ENCODE peak calls at places on chromosomes 5 and 9, in four cellular contexts. G is K562, L is WTC11, F is HepG2. J is an unnamed sample.

GRCh38 chr9:37100750-37101149 is 19.6 kb upstream of the ZCCHC7 start:
- DNase-seq in L (no peak), G (no peak), F (no peak), J (no peak)

GRCh38 chr9:137039611-137040366 is 6.2 kb downstream of the NPDC1 start:
- DNase-seq in G (no peak), L (no peak), F (no peak), J (no peak)

GRCh38 chr9:6575324-6575758 is 70.2 kb downstream of the GLDC start:
- DNase-seq in G (no peak), F (no peak), L (no peak), J (no peak)

GRCh38 chr5:139733698-139734491 is 61.7 kb upstream of the PSD2 start:
- DNase-seq in F (peak), G (no peak), L (no peak), J (no peak)

GRCh38 chr5:54883374-54884194 is 101.8 kb downstream of the ESM1 start:
- DNase-seq in L (peak), F (no peak), G (peak), J (no peak)

GRCh38 chr5:76692651-76693050 is 23.3 kb upstream of the F2R start:
- DNase-seq in L (no peak), G (no peak), F (no peak), J (no peak)

GRCh38 chr5:56468278-56468677 is 235.1 kb upstream of the ANKRD55 start:
- DNase-seq in F (no peak), L (no peak), G (no peak), J (no peak)

GRCh38 chr9:74742792-74743389 is 144.8 kb downstream of the TRPM6 start:
- DNase-seq in G (peak), L (peak), F (peak), J (peak)

GRCh38 chr5:38069360-38069759 is 189.0 kb upstream of the EGFLAM start:
- DNase-seq in L (no peak), F (peak), G (no peak), J (no peak)

GRCh38 chr5:39599721-39600431 is 175.1 kb upstream of the DAB2 start:
- DNase-seq in L (no peak), G (peak), F (no peak), J (no peak)

GRCh38 chr5:56640763-56641406 is 174.5 kb upstream of the MAP3K1 start:
- DNase-seq in G (no peak), L (no peak), F (no peak), J (no peak)

GRCh38 chr5:178355662-178356061 is 123.1 kb upstream of the PHYKPL start:
- DNase-seq in F (no peak), L (no peak), G (no peak), J (no peak)

GRCh38 chr5:174699131-174699530 is 25.3 kb upstream of the MSX2 start:
- DNase-seq in L (no peak), G (no peak), F (no peak), J (no peak)

GRCh38 chr5:19891658-19892057 is 96.3 kb downstream of the CDH18 start:
- DNase-seq in G (no peak), F (no peak), L (no peak), J (no peak)

GRCh38 chr5:73796164-73797141 is 170.5 kb downstream of the ARHGEF28 start:
- DNase-seq in G (no peak), F (peak), L (no peak), J (no peak)

GRCh38 chr9:121676916-121677315 is 25.5 kb downstream of the DAB2IP start:
- DNase-seq in L (no peak), F (no peak), G (no peak), J (no peak)

GRCh38 chr9:137580958-137581331 is 2.2 kb upstream of the DPH7 start:
- DNase-seq in F (no peak), L (no peak), G (no peak), J (no peak)

GRCh38 chr9:16023466-16023865 is 470.6 kb downstream of the CCDC171 start:
- DNase-seq in G (no peak), F (no peak), L (no peak), J (no peak)

GRCh38 chr5:80070338-80071056 is 35.3 kb downstream of the THBS4 start:
- DNase-seq in L (no peak), G (no peak), F (no peak), J (no peak)

GRCh38 chr9:16661816-16662215 is 208.7 kb downstream of the BNC2 start:
- DNase-seq in L (no peak), F (no peak), G (no peak), J (no peak)

DNA sequence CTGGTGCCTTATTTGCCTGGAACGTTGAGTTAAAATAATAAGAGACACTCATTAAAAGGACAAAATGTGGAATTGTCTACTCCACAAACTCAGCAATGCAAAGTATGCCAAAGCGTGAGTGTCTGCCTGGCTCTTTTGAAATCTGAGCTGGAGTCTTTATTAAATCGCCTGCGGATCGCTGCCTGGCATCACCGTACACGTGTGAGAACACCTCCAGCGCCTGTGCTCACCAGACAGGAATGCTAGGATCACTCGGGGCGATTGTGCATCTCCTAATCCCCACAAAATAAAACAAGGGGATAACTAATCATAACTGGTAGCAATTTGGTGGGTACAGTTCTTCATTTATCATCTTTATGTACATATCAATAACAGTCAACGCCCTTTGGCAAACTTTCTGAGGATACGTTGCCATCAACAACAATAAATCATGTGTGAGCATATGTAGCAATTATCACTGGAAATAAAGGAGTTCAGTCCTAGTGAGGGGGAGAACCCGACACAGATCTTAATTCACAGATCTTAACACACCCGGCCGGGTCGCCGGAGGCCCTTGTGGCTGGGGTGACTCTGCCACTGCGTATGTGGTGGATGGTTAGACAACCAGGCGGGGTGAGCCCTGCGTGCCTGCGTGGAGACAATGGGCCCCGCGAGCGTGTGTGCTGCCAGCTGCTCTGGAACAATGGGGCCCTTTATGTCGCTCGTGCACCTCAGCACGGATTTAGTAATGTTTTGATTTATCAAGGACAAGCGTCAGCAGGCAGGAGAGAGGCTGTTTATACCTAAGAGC is 284.9 kb upstream of the IRX1 start:
- DNase-seq in L (no peak), G (no peak), F (peak), J (no peak)
- TF ChIP-seq ELF4 in L (no peak), G (no peak), F (no peak), J (no peak)

GRCh38 chr5:141524604-141525597 is 36.0 kb downstream of the PCDHGC5 start:
- DNase-seq in F (peak), G (peak), L (peak), J (peak)

GRCh38 chr5:141528401-141528984 is 39.6 kb downstream of the PCDHGC5 start:
- DNase-seq in F (no peak), G (no peak), L (no peak), J (no peak)

GRCh38 chr5:141529002-141529401 is 40.1 kb downstream of the PCDHGC5 start:
- DNase-seq in G (no peak), L (no peak), F (no peak), J (no peak)

GRCh38 chr5:141523991-141524390 is 35.1 kb downstream of the PCDHGC5 start:
- DNase-seq in F (no peak), G (no peak), L (no peak), J (no peak)

DNA sequence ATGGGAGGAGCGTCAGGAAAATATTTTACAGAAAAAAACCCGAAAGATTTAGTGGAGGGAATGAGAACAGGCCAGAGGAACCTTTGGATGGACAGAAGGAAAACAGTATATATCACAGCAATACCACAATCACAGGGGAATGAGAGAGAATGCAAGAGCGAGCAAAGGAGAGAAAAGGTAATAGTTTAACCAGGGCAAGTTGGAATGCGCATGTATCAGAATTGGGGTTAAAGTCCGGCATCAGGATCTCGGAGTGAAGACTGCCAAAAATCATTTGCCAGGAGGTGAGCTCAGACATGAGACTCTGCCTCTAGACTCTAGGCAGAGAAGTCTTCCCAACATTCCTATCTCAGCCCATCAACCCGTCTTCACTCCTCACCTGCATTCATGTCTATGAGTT is 36.8 kb downstream of the PCDHGC5 start:
- DNase-seq in F (peak), L (no peak), G (no peak), J (no peak)
- TF ChIP-seq ELF4 in F (no peak), L (no peak), G (no peak), J (no peak)

GRCh38 chr9:27367922-27368316 is 71.0 kb upstream of the EQTN start:
- DNase-seq in G (no peak), L (no peak), F (no peak), J (no peak)
- TF ChIP-seq ELF4 in G (no peak), L (no peak), F (no peak), J (no peak)

DNA sequence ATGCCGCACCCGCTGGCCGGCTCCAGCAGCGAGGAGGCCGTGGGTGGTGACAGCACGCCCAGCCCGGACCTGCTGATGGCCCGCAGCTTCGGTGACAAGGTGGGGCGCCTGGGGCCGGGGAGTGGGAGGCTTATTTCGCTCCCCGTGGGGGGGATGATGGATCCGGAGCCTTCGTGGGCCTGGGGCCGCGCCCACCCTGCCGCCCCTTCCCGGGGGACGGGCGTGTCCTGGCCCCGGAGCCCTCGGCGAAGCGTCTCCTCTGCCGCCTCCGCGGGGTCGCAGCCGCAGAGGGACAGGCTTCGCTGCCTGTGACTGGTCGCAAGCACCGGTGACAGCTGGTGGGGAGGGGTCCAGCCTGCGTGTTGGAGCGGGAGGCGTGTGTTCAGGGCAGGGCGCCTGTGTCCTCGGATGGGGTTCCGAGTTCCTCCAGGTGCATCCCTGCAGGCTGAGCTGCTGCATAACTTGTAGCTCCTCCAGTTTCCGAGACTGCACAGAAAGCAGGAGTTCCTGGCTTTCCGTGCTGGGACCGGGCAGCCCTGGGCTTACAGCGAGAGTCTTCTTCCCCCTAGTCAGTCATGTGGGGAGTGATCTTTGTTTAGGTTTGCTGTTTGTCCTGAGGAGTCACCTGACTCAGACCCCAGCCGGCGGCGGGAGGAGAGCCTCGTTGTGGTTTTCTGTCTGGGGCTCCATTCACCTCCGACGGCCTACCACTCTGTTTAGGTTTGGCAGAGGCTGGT is 667 bp downstream of the SNX30 start:
- DNase-seq in G (peak), L (peak), F (peak), J (peak)
- TF ChIP-seq ELF4 in G (no peak), L (no peak), F (no peak), J (no peak)

GRCh38 chr9:79900754-79901153 is 329.0 kb downstream of the TLE4 start:
- DNase-seq in G (no peak), F (no peak), L (no peak), J (no peak)

GRCh38 chr9:79902937-79903600 is 331.3 kb downstream of the TLE4 start:
- DNase-seq in F (no peak), L (no peak), G (no peak), J (no peak)
- TF ChIP-seq ELF4 in F (no peak), L (no peak), G (no peak), J (no peak)

J was measured in HEK293T.